ENCODE peak calls at places on chromosomes 2 and 18, in eight cellular contexts. G, N, K, Z, D, H, B and C are unnamed samples.

GRCh38 chr18:63492851-63493250 is 16.1 kb downstream of the SERPINB5 start:
- DNase-seq in G (no peak), N (no peak), K (no peak), Z (no peak), D (no peak), H (no peak), B (no peak), C (no peak)

GRCh38 chr2:168454737-168455691 is 1.1 kb upstream of the CERS6 start:
- DNase-seq in G (no peak), N (no peak), K (no peak), Z (no peak), D (no peak), H (no peak), B (no peak), C (no peak)

GRCh38 chr18:47490882-47491281 is 239.4 kb upstream of the SKOR2 start:
- DNase-seq in G (no peak), N (no peak), K (no peak), Z (no peak), D (no peak), H (no peak), B (no peak), C (no peak)

GRCh38 chr18:40607741-40608140 is 1347.3 kb upstream of the PIK3C3 start:
- DNase-seq in G (no peak), N (no peak), K (no peak), Z (no peak), D (no peak), H (no peak), B (no peak), C (no peak)

GRCh38 chr2:203714112-203714511 is 7.7 kb downstream of the CD28 start:
- DNase-seq in G (no peak), N (no peak), K (no peak), Z (no peak), D (no peak), H (no peak), B (no peak), C (no peak)

GRCh38 chr2:239832995-239833727 is 192.0 kb downstream of the NDUFA10 start:
- DNase-seq in G (no peak), N (peak), K (no peak), Z (peak), D (no peak), H (peak), B (no peak), C (no peak)

GRCh38 chr2:173415663-173416469 is 61.2 kb downstream of the CDCA7 start:
- DNase-seq in G (no peak), N (no peak), K (no peak), Z (no peak), D (no peak), H (no peak), B (no peak), C (no peak)

GRCh38 chr2:71789556-71790219 is 336.3 kb downstream of the DYSF start:
- DNase-seq in G (no peak), N (no peak), K (no peak), Z (no peak), D (no peak), H (no peak), B (no peak), C (no peak)

GRCh38 chr2:138491495-138491862 is 10.1 kb upstream of the SPOPL start:
- DNase-seq in G (no peak), N (no peak), K (no peak), Z (no peak), D (no peak), H (no peak), B (no peak), C (no peak)
- TF ChIP-seq CTCF in G (no peak), N (no peak), K (no peak), Z (no peak), D (no peak), H (no peak), B (no peak), C (no peak)

DNA sequence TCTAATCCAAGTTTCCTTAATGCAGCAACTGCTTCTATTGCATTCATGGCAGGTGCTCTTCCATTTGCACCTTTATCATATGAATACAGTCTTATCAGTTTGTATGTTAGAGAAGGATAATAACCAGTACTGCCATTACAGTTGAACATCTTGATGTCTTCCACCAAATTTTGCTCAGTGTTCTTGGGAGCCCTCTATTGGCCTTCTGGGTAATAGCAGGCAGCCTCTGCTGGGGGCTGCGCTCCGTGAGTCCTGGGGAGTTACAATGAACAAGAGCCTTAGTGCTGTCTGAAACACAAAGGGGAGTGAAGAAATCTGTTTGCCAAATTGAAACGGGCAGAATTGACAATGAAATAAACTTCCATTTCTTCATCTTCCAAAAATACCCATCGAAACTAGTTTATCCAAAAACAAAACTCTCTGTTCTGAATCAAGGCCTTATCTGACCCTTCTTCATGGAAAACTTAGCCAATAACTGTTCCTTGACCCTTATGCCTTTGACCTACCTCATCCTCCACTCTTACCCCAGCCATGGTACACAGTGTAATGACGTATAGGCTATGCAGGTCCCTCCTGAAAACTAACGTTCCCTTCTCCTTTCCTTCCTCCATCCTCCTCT is 79.9 kb downstream of the ALK start:
- DNase-seq in G (peak), N (no peak), K (no peak), Z (no peak), D (peak), H (no peak), B (peak), C (peak)
- TF ChIP-seq CTCF in G (peak), N (peak), K (peak), Z (peak), D (peak), H (peak), B (peak), C (peak)

GRCh38 chr2:152467677-152468406 is 132.9 kb downstream of the FMNL2 start:
- DNase-seq in G (no peak), N (no peak), K (no peak), Z (no peak), D (no peak), H (no peak), B (no peak), C (no peak)

GRCh38 chr2:152466925-152467676 is 132.1 kb downstream of the FMNL2 start:
- DNase-seq in G (no peak), N (no peak), K (no peak), Z (no peak), D (no peak), H (peak), B (no peak), C (no peak)

GRCh38 chr2:152471499-152471898 is 136.5 kb downstream of the FMNL2 start:
- DNase-seq in G (no peak), N (no peak), K (no peak), Z (no peak), D (no peak), H (no peak), B (no peak), C (no peak)

GRCh38 chr2:152471013-152471412 is 136.0 kb downstream of the FMNL2 start:
- DNase-seq in G (no peak), N (no peak), K (no peak), Z (no peak), D (no peak), H (no peak), B (no peak), C (no peak)

GRCh38 chr2:152468832-152469692 is 134.1 kb downstream of the FMNL2 start:
- DNase-seq in G (no peak), N (no peak), K (no peak), Z (no peak), D (no peak), H (no peak), B (peak), C (no peak)
- TF ChIP-seq CTCF in G (no peak), N (no peak), K (no peak), Z (no peak), D (no peak), H (no peak), B (peak), C (no peak)

DNA sequence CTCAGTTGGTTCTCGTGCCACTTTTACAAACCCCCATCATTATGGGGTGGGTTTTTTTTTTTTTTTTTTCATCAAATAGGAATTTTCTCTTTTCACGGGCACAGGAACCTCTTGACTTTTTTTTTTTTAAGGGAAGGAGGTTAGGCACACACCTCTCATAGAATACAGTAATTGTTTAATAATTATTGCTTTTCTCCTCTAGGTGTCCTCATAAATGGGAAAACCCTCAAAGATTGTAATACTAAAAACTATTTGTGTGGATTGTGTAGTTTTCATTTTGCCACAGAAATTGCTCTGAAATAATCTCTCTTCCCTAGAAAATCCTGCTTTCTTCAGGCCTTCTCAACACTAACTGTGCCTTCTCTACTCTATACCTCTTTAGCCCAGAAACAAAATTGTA is 147.3 kb downstream of the GREB1L start:
- DNase-seq in G (no peak), N (no peak), K (no peak), Z (no peak), D (no peak), H (no peak), B (no peak), C (no peak)
- TF ChIP-seq CTCF in G (no peak), N (no peak), K (peak), Z (no peak), D (no peak), H (no peak), B (peak), C (no peak)